ENCODE peak calls at places on chromosome 11, in four cellular contexts. Y is effector memory CD8-positive, alpha-beta T cell; Z is osteocyte; F is COR-L47. G is an unnamed sample.

GRCh38 chr11:60170566-60170965 is 12.3 kb downstream of the MS4A6A start:
- DNase-seq in F (no peak), Y (no peak), Z (no peak), G (no peak)

GRCh38 chr11:113387605-113388211 is at the start of gene ANKK1:
- DNase-seq in F (no peak), Y (no peak), Z (no peak), G (no peak)

GRCh38 chr11:30579776-30580175 is 6.4 kb downstream of the MPPED2 start:
- DNase-seq in F (no peak), Y (no peak), Z (no peak), G (no peak)

GRCh38 chr11:6468712-6469495 is 4.8 kb downstream of the TRIM3 start:
- DNase-seq in Y (no peak), Z (peak), F (peak), G (peak)

GRCh38 chr11:38711110-38711509 is 2113.1 kb upstream of the RAG2 start:
- DNase-seq in Z (no peak), Y (no peak), F (no peak), G (no peak)

GRCh38 chr11:42239102-42239501 is 779.6 kb upstream of the LRRC4C start:
- DNase-seq in F (no peak), Y (no peak), Z (no peak), G (no peak)

GRCh38 chr11:11366793-11367192 is 13.7 kb upstream of the CSNK2A3 start:
- DNase-seq in Z (peak), F (no peak), Y (no peak), G (peak)

GRCh38 chr11:97570636-97571035 is 1180.8 kb downstream of the JRKL start:
- DNase-seq in F (no peak), Y (no peak), Z (no peak), G (no peak)

GRCh38 chr11:17221968-17222367 is 14.2 kb upstream of the PIK3C2A start:
- DNase-seq in F (no peak), Y (no peak), Z (no peak), G (peak)

G was measured in choroid plexus epithelial cell.